ENCODE peak calls at places on chromosomes 3 and 15, in six cellular contexts. U is SK-N-SH, K is HepG2, G is GM12878, E is K562, Y is H1. S is an unnamed sample.

GRCh38 chr3:134918448-134918847 is 123.4 kb downstream of the EPHB1 start:
- DNase-seq in U (no peak), K (no peak), G (peak; percentile 78), E (no peak), Y (no peak), S (no peak)

GRCh38 chr3:109023656-109024254 is 70.1 kb upstream of the GUCA1C start:
- DNase-seq in U (peak; percentile 27), K (peak; percentile 25), G (peak; percentile 19), E (peak; percentile 23), Y (no peak), S (no peak)

GRCh38 chr15:26128611-26129140 is 265.5 kb upstream of the ATP10A start:
- DNase-seq in U (no peak), K (no peak), G (no peak), E (no peak), Y (no peak), S (no peak)

GRCh38 chr15:70190965-70191364 is 93.2 kb upstream of the TLE3 start:
- DNase-seq in U (no peak), K (no peak), G (no peak), E (no peak), Y (no peak), S (no peak)

GRCh38 chr3:115518100-115518852 is 105.0 kb upstream of the GAP43 start:
- DNase-seq in U (peak; percentile 83), K (no peak), G (no peak), E (no peak), Y (no peak), S (no peak)

GRCh38 chr3:64318001-64318400 is 92.7 kb upstream of the PRICKLE2 start:
- DNase-seq in U (no peak), K (no peak), G (no peak), E (no peak), Y (no peak), S (no peak)

GRCh38 chr3:128845119-128845518 is 34.3 kb upstream of the ACAD9 start:
- DNase-seq in U (peak; percentile 68), K (peak; percentile 25), G (no peak), E (peak; percentile 27), Y (peak; percentile 69), S (no peak)

GRCh38 chr3:19901918-19902317 is 32.1 kb downstream of the EFHB start:
- DNase-seq in U (no peak), K (no peak), G (no peak), E (peak; percentile 38), Y (no peak), S (peak; percentile 74)

GRCh38 chr3:148992027-148992634 is 791 bp downstream of the GYG1 start:
- DNase-seq in U (no peak), K (peak; percentile 8), G (no peak), E (peak; percentile 54), Y (peak; percentile 59), S (peak; percentile 43)

GRCh38 chr3:101042996-101043686 is 49.9 kb upstream of the ABI3BP start:
- DNase-seq in U (no peak), K (no peak), G (no peak), E (no peak), Y (no peak), S (no peak)

GRCh38 chr15:74184582-74185091 is 11.1 kb downstream of the ISLR start:
- DNase-seq in U (no peak), K (no peak), G (no peak), E (no peak), Y (no peak), S (no peak)

GRCh38 chr3:105731686-105732085 is 137.1 kb downstream of the CBLB start:
- DNase-seq in U (no peak), K (no peak), G (no peak), E (no peak), Y (no peak), S (no peak)

GRCh38 chr3:193190387-193190786 is 50.6 kb upstream of the PLAAT1 start:
- DNase-seq in U (peak; percentile 44), K (peak; percentile 23), G (no peak), E (peak; percentile 24), Y (peak; percentile 54), S (no peak)

GRCh38 chr3:2468816-2469215 is 370.1 kb downstream of the CNTN4 start:
- DNase-seq in U (no peak), K (no peak), G (no peak), E (no peak), Y (no peak), S (no peak)

GRCh38 chr3:170128259-170128976 is 53.1 kb downstream of the PHC3 start:
- DNase-seq in U (no peak), K (no peak), G (peak; percentile 84), E (no peak), Y (no peak), S (peak; percentile 75)

GRCh38 chr15:58515807-58516206 is 84.0 kb downstream of the LIPC start:
- DNase-seq in U (no peak), K (no peak), G (peak; percentile 20), E (peak; percentile 38), Y (no peak), S (peak; percentile 49)

DNA sequence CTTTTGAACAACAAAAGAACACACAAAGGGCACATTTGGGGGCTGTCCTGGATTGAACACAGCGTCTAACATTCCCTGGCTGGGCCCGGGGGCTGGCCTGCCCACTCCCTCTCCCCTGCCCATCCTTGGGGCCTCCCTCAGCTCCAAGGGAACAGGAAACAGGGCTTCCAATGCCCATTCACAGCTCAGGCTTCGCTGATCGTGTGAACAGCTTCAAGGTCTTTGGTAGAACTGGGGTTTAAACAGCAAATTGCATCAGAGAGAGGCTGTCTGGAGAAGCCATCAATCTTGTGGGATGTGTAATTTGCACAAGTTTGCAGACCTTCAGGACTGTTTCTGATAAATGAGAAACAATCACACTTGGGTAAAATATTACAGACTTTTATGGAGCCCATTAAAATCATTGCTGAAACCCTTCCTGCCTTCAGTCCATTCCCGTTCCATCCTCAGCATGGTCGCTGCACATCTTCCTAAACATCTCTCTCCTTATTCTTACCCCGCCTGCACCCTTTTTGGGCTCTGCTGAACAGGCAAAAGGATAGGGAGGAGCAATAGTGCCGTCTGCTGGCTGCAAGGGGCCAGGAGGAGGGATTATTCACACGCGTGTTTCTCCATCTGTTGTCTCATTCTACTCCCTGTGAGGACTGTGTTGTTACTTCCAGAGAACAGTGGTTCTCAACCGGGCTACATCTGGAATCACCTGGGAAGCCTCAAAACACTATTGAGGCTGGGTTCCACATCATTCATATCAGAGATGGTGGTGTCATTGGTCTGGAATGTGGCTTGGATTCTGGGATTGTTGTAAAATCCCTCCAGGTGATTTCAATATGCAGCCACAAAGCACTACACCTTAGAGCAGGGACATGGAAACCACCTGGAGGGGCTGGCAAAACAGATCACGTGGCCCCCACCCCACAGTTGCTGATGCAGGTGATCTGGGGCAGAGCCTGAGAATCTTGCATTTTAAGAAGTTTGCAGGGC is 116.3 kb downstream of the CLSTN2 start:
- DNase-seq in U (peak; percentile 49), K (peak; percentile 2), G (no peak), E (peak; percentile 36), Y (peak; percentile 57), S (peak; percentile 5)
- TF ChIP-seq CTCF in U (no peak), K (peak; percentile 44), G (peak; percentile 24), E (peak; percentile 74), Y (peak; percentile 73), S (peak; percentile 39)

GRCh38 chr15:42921049-42921731 is 612 bp upstream of the TTBK2 start:
- DNase-seq in U (peak; percentile 7), K (no peak), G (no peak), E (no peak), Y (no peak), S (no peak)

GRCh38 chr15:42919308-42919707 is 1.3 kb downstream of the TTBK2 start:
- DNase-seq in U (peak; percentile 17), K (no peak), G (no peak), E (no peak), Y (no peak), S (no peak)

GRCh38 chr15:42918047-42918446 is 2.5 kb downstream of the TTBK2 start:
- DNase-seq in U (no peak), K (no peak), G (no peak), E (peak; percentile 37), Y (no peak), S (no peak)

GRCh38 chr15:42920281-42921048 is at the start of gene TTBK2:
- DNase-seq in U (peak; percentile 95), K (peak; percentile 96), G (peak; percentile 95), E (peak; percentile 99), Y (peak; percentile 98), S (peak; percentile 99)

DNA sequence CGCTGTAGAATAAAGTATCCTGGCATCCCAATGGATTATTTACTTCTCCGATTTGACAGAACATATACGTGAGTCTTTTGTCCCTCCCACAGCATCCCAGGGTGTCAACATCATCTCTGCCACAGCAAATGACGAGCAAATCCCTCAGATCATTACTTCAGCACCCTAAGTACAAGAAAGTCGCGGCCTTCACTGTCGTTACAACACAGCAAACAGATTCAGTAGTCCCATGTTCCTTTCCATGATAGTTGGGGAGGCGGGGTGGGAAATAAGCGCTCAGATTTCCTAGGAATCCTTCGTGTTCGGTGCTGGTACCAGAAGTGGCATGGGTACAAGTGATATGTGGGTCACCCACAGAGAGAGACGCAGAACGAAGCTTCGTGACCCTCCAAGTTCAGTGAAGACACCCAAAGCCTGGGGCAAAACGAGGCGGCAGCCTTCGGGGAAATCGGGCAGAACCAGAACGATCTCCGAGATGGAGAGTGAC is 741 bp downstream of the TTBK2 start:
- DNase-seq in U (peak; percentile 39), K (peak; percentile 29), G (no peak), E (peak; percentile 52), Y (no peak), S (peak; percentile 47)
- TF ChIP-seq GABPA in U (no peak), K (no peak), G (no peak), E (no peak), Y (no peak), S (no peak)

GRCh38 chr15:22827125-22827524 is 11.3 kb upstream of the NIPA2 start:
- DNase-seq in U (no peak), K (no peak), G (no peak), E (no peak), Y (peak; percentile 49), S (no peak)
- H3K27ac ChIP-seq in U (no peak overlapping the region), K (no peak overlapping the region), G (no peak overlapping the region), E (no peak overlapping the region), Y (no peak overlapping the region), S (no peak overlapping the region)

GRCh38 chr3:155360281-155360680 is 66.8 kb upstream of the STRIT1 start:
- DNase-seq in U (no peak), K (no peak), G (no peak), E (no peak), Y (no peak), S (no peak)

GRCh38 chr3:155352900-155353490 is 59.5 kb upstream of the STRIT1 start:
- DNase-seq in U (peak; percentile 31), K (peak; percentile 21), G (no peak), E (peak; percentile 52), Y (no peak), S (no peak)

GRCh38 chr3:155354658-155355057 is 61.2 kb upstream of the STRIT1 start:
- DNase-seq in U (no peak), K (peak; percentile 2), G (no peak), E (no peak), Y (no peak), S (no peak)

DNA sequence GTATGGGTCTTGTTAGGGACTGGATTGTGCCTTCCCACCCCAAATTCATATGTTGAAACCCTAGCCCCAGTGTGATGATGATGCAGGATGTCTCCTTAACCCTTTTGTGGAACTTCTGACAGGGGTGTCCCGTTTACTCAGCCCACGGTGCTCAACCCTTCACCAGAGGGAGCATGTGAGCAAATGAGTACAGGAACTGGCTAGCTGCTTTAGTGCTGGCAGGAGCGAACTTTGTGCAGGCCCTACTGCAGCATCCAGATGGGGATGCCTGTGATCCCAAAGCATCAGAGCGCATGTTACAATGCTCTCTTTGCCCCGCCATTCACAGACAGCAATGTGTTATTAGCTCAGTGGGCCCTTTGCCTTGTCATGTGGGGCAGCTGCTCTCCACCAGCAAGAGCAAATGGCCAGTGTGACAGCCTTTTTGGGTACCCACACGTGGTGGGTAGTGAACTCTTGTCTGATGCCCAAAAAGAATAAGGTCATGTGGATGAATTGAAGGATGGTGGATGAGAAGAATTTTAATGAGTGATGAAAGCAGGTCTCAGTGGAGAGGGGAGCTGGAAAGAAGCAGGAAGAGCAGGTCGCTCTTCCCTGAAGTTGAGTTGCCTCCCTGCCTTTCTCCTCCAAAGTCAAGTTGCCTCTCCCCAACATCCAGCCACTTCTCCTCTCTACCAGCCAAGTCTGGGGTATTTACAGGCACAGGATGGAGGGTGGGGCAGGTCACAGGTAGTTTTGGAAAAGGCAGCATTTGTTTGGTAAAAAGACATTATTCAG is 63.3 kb upstream of the STRIT1 start:
- DNase-seq in U (no peak), K (peak; percentile 33), G (no peak), E (peak; percentile 36), Y (peak; percentile 58), S (no peak)
- TF ChIP-seq CTCF in U (no peak), K (peak; percentile 60), G (no peak), E (peak; percentile 43), Y (peak; percentile 70), S (no peak)

S was measured in HL-60.